ENCODE peak calls at places on chromosomes 3 and 15, in four cellular contexts. A, L, K and D are unnamed samples.

GRCh38 chr3:185778069-185778468 is 46.8 kb downstream of the IGF2BP2 start:
- DNase-seq in L (no peak), K (no peak), A (no peak), D (no peak)

GRCh38 chr3:98721776-98722175 is 41.4 kb upstream of the ST3GAL6 start:
- DNase-seq in K (no peak), L (no peak), A (no peak), D (no peak)

GRCh38 chr3:156432563-156432962 is 122.4 kb downstream of the SSR3 start:
- DNase-seq in K (no peak), L (no peak), A (no peak), D (no peak)

GRCh38 chr3:101638262-101638745 is 38.6 kb downstream of the ZBTB11 start:
- DNase-seq in A (peak; percentile 8), L (no peak), K (no peak), D (peak; percentile 13)

GRCh38 chr3:37907371-37907770 is 45.7 kb downstream of the CTDSPL start:
- DNase-seq in K (no peak), L (no peak), A (no peak), D (no peak)

GRCh38 chr3:50352762-50353161 is 2.1 kb downstream of the CYB561D2 start:
- DNase-seq in L (no peak), K (no peak), A (no peak), D (no peak)

GRCh38 chr3:57682284-57682683 is 10.6 kb downstream of the DENND6A start:
- DNase-seq in L (no peak), K (no peak), A (no peak), D (peak; percentile 19)

GRCh38 chr3:132573657-132574260 is 23.3 kb upstream of the ACKR4 start:
- DNase-seq in A (no peak), L (no peak), K (no peak), D (peak; percentile 49)

GRCh38 chr15:70753101-70753829 is 10.1 kb downstream of the UACA start:
- DNase-seq in K (no peak), A (no peak), L (no peak), D (no peak)

GRCh38 chr15:52789601-52790165 is 453 bp downstream of the ONECUT1 start:
- DNase-seq in A (peak; percentile 32), K (no peak), L (peak; percentile 45), D (no peak)

GRCh38 chr3:131386429-131386926 is 4.9 kb downstream of the NUDT16 start:
- DNase-seq in A (no peak), K (peak; percentile 89), L (no peak), D (peak; percentile 30)

GRCh38 chr3:113897373-113897777 is 50.4 kb upstream of the ZDHHC23 start:
- DNase-seq in K (no peak), L (no peak), A (no peak), D (no peak)